ENCODE peak calls at places on chromosomes 3 and 15, in four cellular contexts. O, A, X and S are unnamed samples.

GRCh38 chr3:37148208-37148607 is 26.2 kb downstream of the LRRFIP2 start:
- DNase-seq in O (no peak), A (no peak), X (no peak), S (no peak)

GRCh38 chr3:106227068-106227467 is 358.3 kb upstream of the CBLB start:
- DNase-seq in O (no peak), A (no peak), X (no peak), S (no peak)

GRCh38 chr3:129560931-129561594 is 18.1 kb downstream of the H1-8 start:
- DNase-seq in O (peak; percentile 90), A (peak; percentile 88), X (no peak), S (peak; percentile 2)

GRCh38 chr15:71149645-71150557 is 34.6 kb downstream of the THSD4 start:
- DNase-seq in O (no peak), A (peak; percentile 46), X (no peak), S (no peak)

GRCh38 chr15:88894348-88894818 is 961 bp downstream of the HAPLN3 start:
- DNase-seq in O (peak; percentile 63), A (peak; percentile 58), X (peak; percentile 73), S (no peak)

GRCh38 chr3:192433704-192434103 is 293.6 kb downstream of the FGF12 start:
- DNase-seq in O (no peak), A (no peak), X (no peak), S (no peak)

GRCh38 chr3:17478673-17479072 is 263.8 kb downstream of the TBC1D5 start:
- DNase-seq in O (no peak), A (no peak), X (no peak), S (no peak)

GRCh38 chr3:186670148-186670547 is 4.3 kb downstream of the HRG start:
- DNase-seq in O (no peak), A (no peak), X (no peak), S (no peak)

GRCh38 chr15:84752195-84752594 is 3.8 kb downstream of the ZNF592 start:
- DNase-seq in O (no peak), A (no peak), X (no peak), S (no peak)
- H3K4me1 ChIP-seq in O (peaks cover 8% of the 10 kb centered on the region), A (peaks cover 85% of the 10 kb centered on the region), X (peaks cover 45% of the 10 kb centered on the region), S (peaks cover 70% of the 10 kb centered on the region)

DNA sequence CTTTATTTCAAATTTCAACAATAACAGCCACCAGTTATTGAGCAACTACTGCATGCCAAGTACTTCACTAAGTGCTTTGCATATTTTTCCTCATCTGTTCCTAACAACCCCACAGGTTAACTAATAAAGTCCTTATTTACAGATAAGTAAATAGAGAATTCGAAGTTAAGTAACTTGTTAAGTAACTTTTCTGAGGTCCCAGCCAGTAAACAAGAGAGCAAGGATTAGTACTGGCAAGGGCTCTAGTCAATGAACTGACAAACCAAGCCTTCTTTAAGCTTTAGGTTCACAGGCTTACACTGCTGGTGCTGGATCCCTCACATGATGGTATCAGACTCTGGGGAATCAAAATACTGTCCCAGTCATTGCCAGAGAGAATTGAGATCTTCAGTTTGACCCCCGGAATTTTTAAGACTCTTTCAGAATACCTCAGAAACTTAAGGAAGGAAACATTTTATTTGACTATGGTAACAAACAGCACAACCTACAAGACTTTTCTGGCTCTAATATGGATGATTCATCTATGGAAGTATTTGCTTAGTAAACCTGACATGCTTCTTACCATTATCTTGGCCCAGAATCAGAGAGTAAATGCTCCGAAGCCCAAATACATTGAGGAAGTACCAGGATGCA is 16.5 kb downstream of the EMC3 start:
- DNase-seq in O (no peak), A (no peak), X (no peak), S (no peak)
- H3K4me3 ChIP-seq in O (no peak overlapping the region), A (no peak overlapping the region), X (no peak overlapping the region), S (no peak overlapping the region)

DNA sequence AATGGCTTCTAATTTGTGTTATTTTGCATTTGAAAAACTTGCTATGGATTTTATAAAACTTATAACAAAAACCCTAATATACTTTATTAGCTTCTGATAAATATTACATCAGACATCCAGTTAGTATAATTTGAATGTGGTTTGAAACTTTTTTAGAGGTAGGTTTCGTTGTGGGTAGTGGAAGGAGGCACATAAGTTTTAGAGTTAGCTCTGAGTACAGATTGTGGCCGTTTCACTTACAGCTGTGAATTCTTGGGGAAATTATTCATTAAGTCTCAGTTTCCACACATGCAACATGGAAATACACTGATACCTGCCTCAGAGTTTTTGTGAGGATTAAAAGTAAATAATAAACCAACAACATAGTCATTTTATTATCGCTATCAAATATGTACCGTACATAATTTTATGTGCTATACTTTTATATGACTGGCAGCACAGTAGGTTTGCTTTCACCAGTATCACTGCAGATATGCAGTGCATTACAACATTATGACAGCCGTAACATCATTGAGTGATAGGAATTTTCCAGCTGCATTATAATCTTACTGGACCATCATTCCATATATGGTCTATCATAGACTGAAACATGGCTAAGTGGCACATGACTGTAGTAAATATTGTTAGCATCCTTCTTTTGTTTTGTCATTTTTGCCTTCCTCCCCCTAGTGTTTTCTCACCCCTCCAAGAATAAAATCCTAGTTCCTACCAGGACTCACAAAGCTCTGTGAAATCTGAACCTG is 175.6 kb downstream of the AKAP13 start:
- DNase-seq in O (no peak), A (no peak), X (no peak), S (no peak)
- H3K27ac ChIP-seq in O (no peak overlapping the region), A (peak overlapping the region; percentile 48), X (no peak overlapping the region), S (no peak overlapping the region)

GRCh38 chr15:74386496-74387140 is 19.2 kb upstream of the CYP11A1 start:
- DNase-seq in O (no peak), A (no peak), X (no peak), S (no peak)

GRCh38 chr15:74385442-74386132 is 18.1 kb upstream of the CYP11A1 start:
- DNase-seq in O (no peak), A (no peak), X (no peak), S (no peak)

GRCh38 chr15:74383695-74384565 is 16.5 kb upstream of the CYP11A1 start:
- DNase-seq in O (no peak), A (no peak), X (peak; percentile 30), S (no peak)

GRCh38 chr15:74383286-74383685 is 15.8 kb upstream of the CYP11A1 start:
- DNase-seq in O (no peak), A (no peak), X (no peak), S (no peak)

GRCh38 chr15:74384566-74385441 is 17.4 kb upstream of the CYP11A1 start:
- DNase-seq in O (no peak), A (no peak), X (peak; percentile 39), S (no peak)
- H3K4me1 ChIP-seq in O (peaks cover 8% of the 10 kb centered on the region), A (peaks cover 40% of the 10 kb centered on the region), X (peaks cover 36% of the 10 kb centered on the region), S (peaks cover 13% of the 10 kb centered on the region)

DNA sequence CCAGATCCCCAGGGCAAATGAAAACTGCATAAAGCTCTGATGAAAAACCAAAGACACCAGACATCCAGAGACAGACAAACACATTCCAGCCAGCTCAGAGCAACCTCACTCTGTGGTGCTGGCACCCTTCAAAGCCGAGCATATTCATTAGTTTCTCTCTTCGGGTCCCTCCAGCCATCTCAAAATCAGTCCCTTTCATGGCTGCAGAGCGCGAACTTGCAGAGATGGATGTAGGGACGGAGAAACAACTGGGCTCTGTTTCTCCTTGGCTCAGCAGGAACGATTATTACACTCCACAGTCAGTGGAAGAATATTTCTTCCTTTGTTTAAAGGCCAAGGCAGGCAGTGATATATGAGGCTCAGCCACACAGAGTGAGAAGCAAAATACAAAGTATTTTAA is 50.4 kb upstream of the SYN2 start:
- DNase-seq in O (no peak), A (no peak), X (no peak), S (no peak)
- H3K4me3 ChIP-seq in O (no peak overlapping the region), A (no peak overlapping the region), X (no peak overlapping the region), S (no peak overlapping the region)

GRCh38 chr3:133123636-133124035 is 85.4 kb downstream of the TMEM108 start:
- DNase-seq in O (no peak), A (no peak), X (no peak), S (no peak)
- H3K27ac ChIP-seq in O (no peak overlapping the region), A (no peak overlapping the region), X (no peak overlapping the region), S (no peak overlapping the region)

GRCh38 chr3:191350389-191351090 is 20.2 kb upstream of the UTS2B start:
- DNase-seq in O (no peak), A (no peak), X (no peak), S (no peak)
- H3K4me1 ChIP-seq in O (peaks cover 3% of the 10 kb centered on the region), A (peaks cover 76% of the 10 kb centered on the region), X (no peaks in the 10 kb centered on the region), S (peaks cover 10% of the 10 kb centered on the region)

GRCh38 chr15:67953286-67953685 is 100.8 kb upstream of the PIAS1 start:
- DNase-seq in O (no peak), A (no peak), X (no peak), S (no peak)
- H3K4me3 ChIP-seq in O (no peak overlapping the region), A (no peak overlapping the region), X (no peak overlapping the region), S (no peak overlapping the region)

DNA sequence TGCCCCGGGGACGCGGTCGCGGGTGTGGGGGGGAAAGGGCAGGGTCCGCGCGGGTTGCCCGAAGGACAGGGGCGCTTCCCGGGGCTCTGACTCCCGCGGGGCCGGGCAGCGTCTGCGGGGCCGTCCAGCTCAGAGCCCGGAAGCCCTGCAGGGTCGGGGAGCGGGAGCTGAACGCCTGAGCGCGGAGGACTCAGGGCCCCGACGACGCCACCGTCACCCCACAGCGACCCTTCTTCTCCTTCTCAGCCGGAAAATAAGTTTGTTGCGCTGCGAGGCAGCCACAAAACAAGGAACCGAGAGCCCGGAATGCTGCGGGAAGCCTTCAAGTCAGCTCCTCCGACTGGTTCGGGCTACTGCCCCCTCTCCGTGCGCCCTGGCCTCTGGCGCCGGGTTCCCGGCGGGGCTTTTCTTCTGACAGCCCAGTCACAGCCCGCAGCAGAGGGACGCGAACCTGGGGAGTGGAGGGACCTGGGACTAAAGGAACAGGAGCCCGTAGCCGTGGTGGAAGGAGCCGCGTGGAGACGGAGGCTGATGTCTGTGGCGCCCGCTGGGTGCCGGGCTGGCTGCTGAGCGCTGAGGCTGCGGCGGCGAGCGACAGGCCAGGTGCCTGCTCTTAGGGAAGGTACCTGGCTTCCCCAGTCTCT is 484 bp downstream of the CNTN4 start:
- DNase-seq in O (no peak), A (no peak), X (no peak), S (no peak)
- H3K27ac ChIP-seq in O (no peak overlapping the region), A (peak overlapping the region; percentile 46), X (no peak overlapping the region), S (no peak overlapping the region)

GRCh38 chr3:174097686-174098085 is 700.1 kb downstream of the NLGN1 start:
- DNase-seq in O (no peak), A (no peak), X (no peak), S (no peak)
- H3K4me1 ChIP-seq in O (no peaks in the 10 kb centered on the region), A (no peaks in the 10 kb centered on the region), X (no peaks in the 10 kb centered on the region), S (no peaks in the 10 kb centered on the region)